ENCODE peak calls at places on chromosomes 3 and 15, in ten cellular contexts. G is HFFc6, Y is WTC11, S is fibroblast of lung, R is A549, L is IMR-90, I is coronary artery, V is OCI-LY7, O is nephron progenitor cell, D is fibroblast of pulmonary artery. F is an unnamed sample.

GRCh38 chr3:194976049-194976451 is 290.4 kb downstream of the FAM43A start:
- DNase-seq in G (no peak), Y (no peak), S (no peak), R (no peak), L (no peak), I (no peak), V (no peak), O (no peak), D (no peak), F (no peak)

GRCh38 chr3:31234143-31234542 is 298.6 kb upstream of the STT3B start:
- DNase-seq in G (no peak), Y (no peak), S (no peak), R (no peak), L (no peak), I (no peak), V (no peak), O (no peak), D (no peak), F (no peak)

GRCh38 chr3:112605285-112605684 is 35.7 kb downstream of the CCDC80 start:
- DNase-seq in G (peak; percentile 97), Y (no peak), S (peak; percentile 99), R (no peak), L (peak; percentile 99), I (no peak), V (no peak), O (no peak), D (peak; percentile 95), F (no peak)

GRCh38 chr3:185977679-185978040 is 39.8 kb upstream of the TRA2B start:
- DNase-seq in G (no peak), Y (no peak), S (no peak), R (no peak), L (no peak), I (no peak), V (no peak), O (no peak), D (no peak), F (no peak)

GRCh38 chr3:159005148-159005547 is 203.3 kb downstream of the MFSD1 start:
- DNase-seq in G (no peak), Y (no peak), S (no peak), R (no peak), L (no peak), I (no peak), V (no peak), O (no peak), D (no peak), F (no peak)

GRCh38 chr3:111252795-111253194 is 181.2 kb downstream of the NECTIN3 start:
- DNase-seq in G (peak; percentile 56), Y (no peak), S (peak; percentile 43), R (no peak), L (peak; percentile 51), I (no peak), V (no peak), O (no peak), D (peak; percentile 54), F (no peak)

GRCh38 chr3:4983739-4984510 is 4.7 kb downstream of the BHLHE40 start:
- DNase-seq in G (no peak), Y (no peak), S (peak; percentile 98), R (no peak), L (peak; percentile 92), I (no peak), V (peak; percentile 62), O (no peak), D (peak; percentile 80), F (peak; percentile 83)

GRCh38 chr3:32334675-32335074 is 57.0 kb upstream of the CMTM7 start:
- DNase-seq in G (no peak), Y (peak; percentile 54), S (no peak), R (no peak), L (no peak), I (no peak), V (peak; percentile 48), O (no peak), D (no peak), F (peak; percentile 61)

GRCh38 chr3:151468284-151468917 is 7.5 kb upstream of the IGSF10 start:
- DNase-seq in G (peak; percentile 48), Y (peak; percentile 48), S (peak; percentile 45), R (peak; percentile 36), L (peak; percentile 62), I (no peak), V (peak; percentile 60), O (peak; percentile 47), D (peak; percentile 80), F (peak; percentile 39)
- TF ChIP-seq CTCF in G (peak; percentile 93), Y (peak; percentile 69), S (peak; percentile 86), R (peak; percentile 85), L (peak; percentile 76), I (peak; percentile 35), V (peak; percentile 97), O (peak; percentile 89), D (peak; percentile 98), F (peak; percentile 75)

GRCh38 chr15:99387769-99388168 is 136.5 kb downstream of the LRRC28 start:
- DNase-seq in G (no peak), Y (no peak), S (no peak), R (no peak), L (no peak), I (no peak), V (no peak), O (no peak), D (no peak), F (no peak)

GRCh38 chr15:99386429-99386828 is 135.1 kb downstream of the LRRC28 start:
- DNase-seq in G (no peak), Y (no peak), S (no peak), R (no peak), L (no peak), I (no peak), V (no peak), O (no peak), D (no peak), F (no peak)

GRCh38 chr15:99385865-99386264 is 134.6 kb downstream of the LRRC28 start:
- DNase-seq in G (no peak), Y (no peak), S (peak; percentile 68), R (no peak), L (peak; percentile 52), I (no peak), V (no peak), O (no peak), D (peak; percentile 48), F (no peak)

GRCh38 chr15:99393641-99394040 is 142.4 kb downstream of the LRRC28 start:
- DNase-seq in G (no peak), Y (no peak), S (no peak), R (no peak), L (no peak), I (no peak), V (no peak), O (no peak), D (no peak), F (no peak)

DNA sequence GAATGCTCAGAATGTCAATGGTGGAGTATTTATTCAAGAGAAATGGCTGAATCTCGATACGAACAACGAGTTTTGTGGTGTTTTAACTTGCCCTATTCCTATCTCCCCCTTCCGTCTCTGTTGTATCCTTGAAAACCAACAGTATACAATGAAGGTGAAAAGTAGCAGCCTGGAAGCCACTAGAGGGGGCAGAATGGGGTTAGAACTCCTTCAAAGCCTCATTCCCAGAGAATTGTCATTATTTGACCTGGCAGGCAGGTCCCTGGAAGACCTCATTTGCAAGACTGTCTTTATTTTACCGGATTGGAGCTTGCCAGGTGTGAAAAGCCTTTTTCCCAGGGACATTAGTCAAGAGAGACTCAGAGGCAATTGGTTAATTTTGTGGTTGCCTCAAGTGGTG is 139.4 kb downstream of the LRRC28 start:
- DNase-seq in G (no peak), Y (no peak), S (no peak), R (no peak), L (no peak), I (no peak), V (no peak), O (no peak), D (no peak), F (no peak)
- TF ChIP-seq CTCF in G (peak; percentile 25), Y (peak; percentile 15), S (peak; percentile 5), R (no peak), L (no peak), I (no peak), V (peak; percentile 19), O (no peak), D (peak; percentile 9), F (no peak)

GRCh38 chr3:66856555-66856954 is 141.6 kb upstream of the KBTBD8 start:
- DNase-seq in G (no peak), Y (no peak), S (no peak), R (no peak), L (no peak), I (no peak), V (peak; percentile 7), O (no peak), D (no peak), F (peak; percentile 4)

GRCh38 chr3:66863205-66864135 is 134.6 kb upstream of the KBTBD8 start:
- DNase-seq in G (no peak), Y (no peak), S (no peak), R (no peak), L (no peak), I (no peak), V (no peak), O (no peak), D (no peak), F (no peak)

GRCh38 chr3:66854752-66855151 is 143.4 kb upstream of the KBTBD8 start:
- DNase-seq in G (no peak), Y (no peak), S (no peak), R (no peak), L (no peak), I (no peak), V (no peak), O (no peak), D (no peak), F (no peak)

GRCh38 chr3:66860771-66861170 is 137.3 kb upstream of the KBTBD8 start:
- DNase-seq in G (no peak), Y (no peak), S (no peak), R (no peak), L (no peak), I (no peak), V (no peak), O (no peak), D (no peak), F (no peak)

DNA sequence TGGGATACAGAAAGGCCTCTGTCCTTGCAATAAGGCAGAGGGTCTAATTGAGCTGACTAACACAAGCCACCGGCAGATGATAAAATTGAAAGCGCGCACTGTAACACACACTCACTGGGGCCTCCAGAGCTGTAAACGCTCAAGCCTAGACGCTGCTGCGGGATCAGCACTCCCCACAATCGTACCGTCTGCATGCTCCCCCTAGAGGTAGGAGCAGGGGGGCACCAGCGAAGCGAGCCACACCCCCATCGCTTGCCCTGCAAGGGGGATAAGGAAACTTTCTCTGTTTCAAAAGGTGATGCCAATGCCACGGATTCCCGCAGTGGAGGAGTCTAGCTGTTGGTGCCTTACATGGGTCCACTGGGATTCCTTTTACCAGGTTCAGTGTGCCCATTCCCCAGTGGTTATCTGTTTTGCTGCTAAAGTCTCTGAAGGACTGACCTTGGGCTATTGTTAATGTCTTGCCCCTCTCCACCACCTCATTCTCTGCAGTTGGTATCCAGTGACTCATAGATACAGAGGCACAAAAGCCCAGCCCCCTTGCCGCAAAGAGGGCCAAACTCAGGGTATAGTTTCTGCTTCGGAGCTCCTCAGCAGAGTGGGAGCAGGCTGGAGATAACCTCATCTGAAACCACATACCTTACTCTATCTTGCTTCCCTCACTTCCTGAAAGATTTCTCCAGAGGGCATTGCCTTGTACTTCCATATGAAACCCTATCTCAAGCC is 139.3 kb upstream of the KBTBD8 start:
- DNase-seq in G (no peak), Y (peak; percentile 83), S (no peak), R (no peak), L (no peak), I (no peak), V (no peak), O (no peak), D (no peak), F (no peak)
- TF ChIP-seq CTCF in G (no peak), Y (peak; percentile 49), S (no peak), R (no peak), L (peak; percentile 7), I (no peak), V (peak; percentile 63), O (peak; percentile 17), D (peak; percentile 8), F (no peak)

DNA sequence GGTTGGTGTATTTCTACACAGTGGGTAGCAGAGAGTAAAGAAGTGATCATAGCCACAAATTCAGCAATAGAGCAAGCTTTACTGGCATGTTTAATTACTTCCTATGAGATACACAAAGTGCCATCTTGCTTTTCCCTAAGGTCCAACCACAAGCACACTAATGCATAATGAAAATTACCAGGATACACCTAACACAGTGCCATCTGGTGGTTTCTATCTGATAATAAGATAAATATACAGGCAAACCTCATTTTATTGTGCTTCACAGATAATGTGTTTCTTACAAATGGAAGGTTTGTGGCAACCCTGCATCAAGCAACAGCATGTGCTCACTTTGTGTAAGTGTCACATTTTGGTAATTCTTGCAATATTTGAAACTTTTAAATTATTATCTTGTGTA is 223.0 kb downstream of the NSUN3 start:
- DNase-seq in G (peak; percentile 3), Y (no peak), S (peak; percentile 18), R (no peak), L (no peak), I (no peak), V (no peak), O (no peak), D (peak; percentile 15), F (no peak)
- TF ChIP-seq CTCF in G (peak; percentile 73), Y (no peak), S (no peak), R (peak; percentile 21), L (peak; percentile 26), I (no peak), V (peak; percentile 49), O (no peak), D (no peak), F (no peak)

F was measured in activated CD8-positive, alpha-beta T cell treated with anti-CD3 and anti-CD28 coated beads for 36 hours.